ENCODE peak calls at places on chromosomes 1 and 21, in seven cellular contexts. One of them, this sample, is unnamed.

GRCh38 chr1:53278294-53278693 is 40.0 kb upstream of the MAGOH start:
- DNase-seq in central memory CD8-positive, alpha-beta T cell: peak
- DNase-seq in Right ventricle myocardium inferior: no peak
- DNase-seq in H4: no peak
- DNase-seq in heart left ventricle: peak
- DNase-seq in stimulated activated CD4-positive, alpha-beta T cell treated with anti-CD3 and anti-CD28 coated beads, Interleukin-1b, Interleukin-23, amount 100 ng/mL, for 1 hour: peak
- DNase-seq in cardiac septum: no peak
- DNase-seq in this sample: peak

GRCh38 chr1:173705117-173705516 is 9.7 kb upstream of the KLHL20 start:
- DNase-seq in central memory CD8-positive, alpha-beta T cell: no peak
- DNase-seq in Right ventricle myocardium inferior: no peak
- DNase-seq in H4: no peak
- DNase-seq in heart left ventricle: no peak
- DNase-seq in stimulated activated CD4-positive, alpha-beta T cell treated with anti-CD3 and anti-CD28 coated beads, Interleukin-1b, Interleukin-23, amount 100 ng/mL, for 1 hour: no peak
- DNase-seq in cardiac septum: no peak
- DNase-seq in this sample: no peak

GRCh38 chr1:27527223-27527856 is 37.4 kb upstream of the WASF2 start:
- DNase-seq in central memory CD8-positive, alpha-beta T cell: no peak
- DNase-seq in Right ventricle myocardium inferior: peak
- DNase-seq in H4: no peak
- DNase-seq in heart left ventricle: peak
- DNase-seq in stimulated activated CD4-positive, alpha-beta T cell treated with anti-CD3 and anti-CD28 coated beads, Interleukin-1b, Interleukin-23, amount 100 ng/mL, for 1 hour: no peak
- DNase-seq in cardiac septum: no peak
- DNase-seq in this sample: no peak

GRCh38 chr1:185961664-185962063 is 227.5 kb downstream of the HMCN1 start:
- DNase-seq in central memory CD8-positive, alpha-beta T cell: no peak
- DNase-seq in Right ventricle myocardium inferior: no peak
- DNase-seq in H4: no peak
- DNase-seq in heart left ventricle: no peak
- DNase-seq in stimulated activated CD4-positive, alpha-beta T cell treated with anti-CD3 and anti-CD28 coated beads, Interleukin-1b, Interleukin-23, amount 100 ng/mL, for 1 hour: no peak
- DNase-seq in cardiac septum: no peak
- DNase-seq in this sample: no peak

GRCh38 chr1:161193561-161194235 is 5.2 kb downstream of the ADAMTS4 start:
- DNase-seq in central memory CD8-positive, alpha-beta T cell: no peak
- DNase-seq in Right ventricle myocardium inferior: peak
- DNase-seq in H4: no peak
- DNase-seq in heart left ventricle: no peak
- DNase-seq in stimulated activated CD4-positive, alpha-beta T cell treated with anti-CD3 and anti-CD28 coated beads, Interleukin-1b, Interleukin-23, amount 100 ng/mL, for 1 hour: no peak
- DNase-seq in cardiac septum: no peak
- DNase-seq in this sample: no peak

GRCh38 chr1:245409341-245410195 is 254.8 kb downstream of the KIF26B start:
- DNase-seq in central memory CD8-positive, alpha-beta T cell: no peak
- DNase-seq in Right ventricle myocardium inferior: no peak
- DNase-seq in H4: no peak
- DNase-seq in heart left ventricle: no peak
- DNase-seq in stimulated activated CD4-positive, alpha-beta T cell treated with anti-CD3 and anti-CD28 coated beads, Interleukin-1b, Interleukin-23, amount 100 ng/mL, for 1 hour: no peak
- DNase-seq in cardiac septum: no peak
- DNase-seq in this sample: no peak

GRCh38 chr1:48048064-48048463 is 50.9 kb upstream of the TRABD2B start:
- DNase-seq in central memory CD8-positive, alpha-beta T cell: no peak
- DNase-seq in Right ventricle myocardium inferior: no peak
- DNase-seq in H4: no peak
- DNase-seq in heart left ventricle: peak
- DNase-seq in stimulated activated CD4-positive, alpha-beta T cell treated with anti-CD3 and anti-CD28 coated beads, Interleukin-1b, Interleukin-23, amount 100 ng/mL, for 1 hour: no peak
- DNase-seq in cardiac septum: peak
- DNase-seq in this sample: no peak

GRCh38 chr1:242523968-242524570 is 428 bp downstream of the PLD5 start:
- DNase-seq in central memory CD8-positive, alpha-beta T cell: no peak
- DNase-seq in Right ventricle myocardium inferior: no peak
- DNase-seq in H4: peak
- DNase-seq in heart left ventricle: peak
- DNase-seq in stimulated activated CD4-positive, alpha-beta T cell treated with anti-CD3 and anti-CD28 coated beads, Interleukin-1b, Interleukin-23, amount 100 ng/mL, for 1 hour: no peak
- DNase-seq in cardiac septum: no peak
- DNase-seq in this sample: no peak

GRCh38 chr21:29072873-29073221 is 601 bp downstream of the CCT8 start:
- DNase-seq in central memory CD8-positive, alpha-beta T cell: no peak
- DNase-seq in Right ventricle myocardium inferior: no peak
- DNase-seq in H4: no peak
- DNase-seq in heart left ventricle: no peak
- DNase-seq in stimulated activated CD4-positive, alpha-beta T cell treated with anti-CD3 and anti-CD28 coated beads, Interleukin-1b, Interleukin-23, amount 100 ng/mL, for 1 hour: no peak
- DNase-seq in cardiac septum: no peak
- DNase-seq in this sample: no peak

GRCh38 chr1:212605441-212605976 is 3.1 kb upstream of the ATF3 start:
- DNase-seq in central memory CD8-positive, alpha-beta T cell: no peak
- DNase-seq in Right ventricle myocardium inferior: no peak
- DNase-seq in H4: no peak
- DNase-seq in heart left ventricle: no peak
- DNase-seq in stimulated activated CD4-positive, alpha-beta T cell treated with anti-CD3 and anti-CD28 coated beads, Interleukin-1b, Interleukin-23, amount 100 ng/mL, for 1 hour: no peak
- DNase-seq in cardiac septum: no peak
- DNase-seq in this sample: no peak

This sample was measured in stimulated activated CD8-positive, alpha-beta memory T cell treated with anti-CD3 and anti-CD28 coated beads, Interleukin-15, amount 100 ng/mL, for 48 hours.